ENCODE peak calls at places on chromosomes 5 and 9, in five cellular contexts. M is fibroblast of lung, Q is dorsolateral prefrontal cortex, I is cardiac fibroblast, P is heart right ventricle. J is an unnamed sample.

GRCh38 chr5:113376640-113377039 is 58.1 kb downstream of the TSSK1B start:
- DNase-seq in M (no peak), P (no peak), I (no peak), Q (no peak), J (no peak)

GRCh38 chr5:150045512-150045911 is 40.8 kb downstream of the CSF1R start:
- DNase-seq in P (no peak), Q (no peak), M (no peak), I (no peak), J (no peak)

GRCh38 chr5:80977764-80978163 is 17.6 kb downstream of the RASGRF2 start:
- DNase-seq in I (no peak), M (no peak), P (no peak), Q (no peak), J (no peak)

GRCh38 chr9:93212409-93212808 is 28.5 kb downstream of the WNK2 start:
- DNase-seq in P (no peak), M (no peak), Q (no peak), I (no peak), J (no peak)

GRCh38 chr9:83307051-83307724 is 231.0 kb downstream of the FRMD3 start:
- DNase-seq in M (no peak), P (no peak), Q (no peak), I (peak; percentile 70), J (no peak)

GRCh38 chr5:38373733-38374132 is 115.4 kb downstream of the EGFLAM start:
- DNase-seq in P (no peak), Q (no peak), M (peak; percentile 59), I (peak; percentile 47), J (no peak)

GRCh38 chr9:97315550-97315949 is 8.1 kb downstream of the CCDC180 start:
- DNase-seq in P (no peak), I (peak; percentile 47), Q (no peak), M (no peak), J (no peak)

GRCh38 chr5:133425183-133425582 is 187.2 kb downstream of the FSTL4 start:
- DNase-seq in P (no peak), I (no peak), M (no peak), Q (no peak), J (no peak)

GRCh38 chr9:96884443-96884842 is 30.1 kb upstream of the ZNF782 start:
- DNase-seq in Q (no peak), M (peak; percentile 44), I (peak; percentile 16), P (no peak), J (no peak)

GRCh38 chr9:70618784-70619183 is 204.3 kb upstream of the KLF9 start:
- DNase-seq in Q (no peak), I (no peak), P (peak; percentile 64), M (peak; percentile 62), J (no peak)

GRCh38 chr5:89871906-89872305 is 537.6 kb downstream of the CETN3 start:
- DNase-seq in I (no peak), P (no peak), M (no peak), Q (no peak), J (no peak)

GRCh38 chr9:7879551-7880245 is 80.1 kb upstream of the DMAC1 start:
- DNase-seq in P (no peak), Q (no peak), I (no peak), M (no peak), J (no peak)

GRCh38 chr5:87645241-87645640 is 232.5 kb upstream of the CCNH start:
- DNase-seq in P (no peak), Q (no peak), I (no peak), M (no peak), J (no peak)

GRCh38 chr5:131387236-131387635 is 123.4 kb downstream of the CDC42SE2 start:
- DNase-seq in P (no peak), Q (no peak), I (no peak), M (no peak), J (no peak)

GRCh38 chr9:3329361-3329760 is 196.4 kb downstream of the RFX3 start:
- DNase-seq in Q (no peak), I (peak; percentile 23), M (peak; percentile 25), P (no peak), J (no peak)

GRCh38 chr9:3332802-3333201 is 193.0 kb downstream of the RFX3 start:
- DNase-seq in I (peak; percentile 76), M (no peak), Q (no peak), P (no peak), J (no peak)

GRCh38 chr9:3330792-3331420 is 194.9 kb downstream of the RFX3 start:
- DNase-seq in P (no peak), Q (no peak), M (no peak), I (peak; percentile 14), J (no peak)

GRCh38 chr9:3336951-3337350 is 188.8 kb downstream of the RFX3 start:
- DNase-seq in P (no peak), Q (no peak), M (no peak), I (no peak), J (no peak)

GRCh38 chr9:3331801-3332200 is 194.0 kb downstream of the RFX3 start:
- DNase-seq in P (no peak), M (peak; percentile 11), I (no peak), Q (no peak), J (no peak)
- TF ChIP-seq CTCF in P (peak; percentile 38), M (no peak), I (peak; percentile 10), Q (no peak), J (peak; percentile 4)

GRCh38 chr5:123428521-123429220 is 5.5 kb upstream of the CEP120 start:
- DNase-seq in P (no peak), I (no peak), M (no peak), Q (no peak), J (no peak)

GRCh38 chr5:123425444-123425843 is 2.2 kb upstream of the CEP120 start:
- DNase-seq in I (no peak), Q (no peak), P (no peak), M (no peak), J (no peak)

GRCh38 chr5:123421773-123422172 is 1.4 kb downstream of the CEP120 start:
- DNase-seq in M (no peak), P (no peak), I (no peak), Q (no peak), J (no peak)

GRCh38 chr5:123422433-123423277 is 548 bp downstream of the CEP120 start:
- DNase-seq in I (peak; percentile 37), Q (no peak), P (no peak), M (peak; percentile 50), J (no peak)

DNA sequence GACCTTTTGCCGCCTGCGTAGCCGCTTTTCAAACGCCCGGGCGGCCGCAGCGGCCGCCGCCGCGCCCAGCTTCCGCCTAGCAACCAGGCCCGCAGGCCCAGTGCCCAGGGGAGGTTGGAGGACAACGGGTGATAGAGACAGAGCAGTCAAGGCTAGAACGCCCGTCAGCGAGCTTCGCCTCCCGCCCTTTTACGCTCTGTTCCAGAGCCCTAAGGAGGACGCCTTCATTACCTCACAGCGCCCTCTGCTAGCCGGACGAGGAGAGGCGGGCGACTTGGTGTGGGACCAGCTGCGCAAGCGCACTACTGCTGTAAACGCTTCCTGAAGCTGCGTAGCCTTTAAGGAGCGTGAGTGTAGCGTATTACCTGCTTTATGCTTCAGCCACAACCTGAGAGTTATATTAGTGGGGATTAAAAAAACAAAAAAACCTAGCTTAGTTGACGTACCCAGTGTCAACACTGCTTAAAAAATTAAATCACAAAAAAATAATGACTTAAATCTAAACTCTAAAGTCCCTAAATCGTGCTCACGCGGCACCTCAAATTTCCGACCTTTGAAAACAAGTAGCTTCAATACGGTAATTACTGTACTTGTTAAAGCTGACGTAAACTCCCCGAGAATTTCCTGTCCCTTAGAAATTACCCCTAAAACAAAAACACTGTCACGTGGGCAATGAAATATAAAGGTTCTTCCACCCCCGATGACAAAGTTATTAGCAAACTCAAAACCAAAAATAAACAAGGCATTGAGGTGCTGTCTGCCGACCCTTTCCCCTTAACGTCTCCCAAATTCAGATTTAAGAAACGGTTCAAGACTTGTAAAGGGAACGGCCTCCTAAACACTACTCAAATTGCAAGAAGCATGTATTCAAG is at the start of gene CEP120:
- DNase-seq in P (peak; percentile 98), Q (peak; percentile 98), M (peak; percentile 100), I (peak; percentile 100), J (peak; percentile 99)
- TF ChIP-seq CTCF in P (peak; percentile 93), Q (peak; percentile 77), M (peak; percentile 64), I (peak; percentile 72), J (peak; percentile 78)

DNA sequence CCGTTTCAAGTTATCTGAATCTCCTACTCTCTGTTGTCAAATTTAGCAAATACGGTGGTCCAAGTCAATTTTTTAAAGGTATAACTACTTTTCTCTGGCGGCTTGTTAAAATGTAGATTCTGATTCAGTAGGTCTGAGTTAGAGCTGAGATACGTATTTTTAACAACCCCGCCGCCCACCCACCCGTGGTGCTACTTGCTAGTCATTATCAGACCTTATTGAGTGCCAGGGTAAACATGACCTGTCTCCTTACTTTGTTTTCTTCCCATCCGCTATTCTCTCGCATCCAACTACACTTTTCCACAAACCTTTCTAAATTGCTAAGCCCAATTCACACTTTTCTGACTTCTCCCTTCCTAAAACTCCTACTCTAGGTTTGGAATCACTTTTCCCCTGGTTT is 694 bp upstream of the PLAA start:
- DNase-seq in M (no peak), I (no peak), P (no peak), Q (no peak), J (no peak)
- TF ChIP-seq CTCF in M (no peak), I (no peak), P (no peak), Q (no peak), J (no peak)

GRCh38 chr5:152623951-152624350 is 218.9 kb upstream of the NMUR2 start:
- DNase-seq in M (no peak), P (no peak), I (no peak), Q (no peak), J (no peak)
- TF ChIP-seq CTCF in M (no peak), P (no peak), I (no peak), Q (no peak), J (no peak)